ENCODE peak calls at places on chromosome 17, in five cellular contexts. P is GM13977, D is mucosa of descending colon, K is COR-L47, O is NCI-H146. B is an unnamed sample.

GRCh38 chr17:44076716-44077594 is 6.4 kb downstream of the G6PC3 start:
- DNase-seq in K (no peak), D (no peak), O (no peak), P (no peak), B (no peak)

GRCh38 chr17:37039269-37039668 is 90.5 kb downstream of the AATF start:
- DNase-seq in O (peak), P (no peak), K (no peak), D (no peak), B (no peak)

GRCh38 chr17:77487677-77488530 is 347.1 kb downstream of the SEC14L1 start:
- DNase-seq in P (no peak), O (no peak), D (peak), K (no peak), B (no peak)

GRCh38 chr17:78448356-78448993 is 70.0 kb downstream of the PGS1 start:
- DNase-seq in O (no peak), K (no peak), D (no peak), P (no peak), B (no peak)

GRCh38 chr17:64615025-64615677 is 47.0 kb downstream of the SMURF2 start:
- DNase-seq in K (no peak), P (no peak), D (no peak), O (no peak), B (no peak)

GRCh38 chr17:76385892-76386786 is 1.7 kb downstream of the SPHK1 start:
- DNase-seq in P (peak), O (peak), K (peak), D (peak), B (peak)

GRCh38 chr17:46770818-46771600 is 47.5 kb downstream of the WNT3 start:
- DNase-seq in K (no peak), D (peak), P (peak), O (no peak), B (no peak)

GRCh38 chr17:7729841-7730240 is 12.3 kb downstream of the DNAH2 start:
- DNase-seq in O (no peak), D (no peak), K (no peak), P (no peak), B (no peak)

GRCh38 chr17:47872651-47873161 is 21.7 kb upstream of the SP6 start:
- DNase-seq in D (no peak), O (no peak), P (no peak), K (no peak), B (no peak)

GRCh38 chr17:63718981-63719380 is 19.1 kb upstream of the LIMD2 start:
- DNase-seq in O (no peak), P (no peak), D (no peak), K (no peak), B (no peak)

GRCh38 chr17:65169691-65170090 is 32.5 kb downstream of the RGS9 start:
- DNase-seq in K (no peak), P (no peak), O (no peak), D (no peak), B (no peak)

GRCh38 chr17:59777033-59777432 is 69.6 kb downstream of the VMP1 start:
- DNase-seq in K (no peak), P (no peak), D (no peak), O (no peak), B (no peak)

GRCh38 chr17:62876664-62877411 is 68.7 kb upstream of the MARCHF10 start:
- DNase-seq in K (no peak), O (no peak), D (no peak), P (no peak), B (no peak)

B was measured in NCI-H1092.